ENCODE peak calls at places on chromosomes 13 and 19, in nine cellular contexts. One of them, this sample, is unnamed.

GRCh38 chr13:32427852-32428580 is at the start of gene N4BP2L1:
- DNase-seq in epithelial cell of proximal tubule: no peak
- DNase-seq in testis: peak
- DNase-seq in MM.1S: peak
- DNase-seq in AG10803: peak
- DNase-seq in endothelial cell of umbilical vein: peak
- DNase-seq in HL-60: peak
- DNase-seq in transverse colon: peak
- DNase-seq in left ventricle myocardium inferior: peak
- DNase-seq in this sample: peak

GRCh38 chr13:102707465-102707864 is 12.6 kb upstream of the METTL21C start:
- DNase-seq in epithelial cell of proximal tubule: peak
- DNase-seq in testis: no peak
- DNase-seq in MM.1S: no peak
- DNase-seq in AG10803: peak
- DNase-seq in endothelial cell of umbilical vein: peak
- DNase-seq in HL-60: no peak
- DNase-seq in transverse colon: no peak
- DNase-seq in left ventricle myocardium inferior: no peak
- DNase-seq in this sample: peak

GRCh38 chr19:34645551-34645950 is 31.4 kb downstream of the SCGB2B2 start:
- DNase-seq in epithelial cell of proximal tubule: no peak
- DNase-seq in testis: no peak
- DNase-seq in MM.1S: no peak
- DNase-seq in AG10803: no peak
- DNase-seq in endothelial cell of umbilical vein: no peak
- DNase-seq in HL-60: no peak
- DNase-seq in transverse colon: no peak
- DNase-seq in left ventricle myocardium inferior: no peak
- DNase-seq in this sample: no peak

GRCh38 chr13:50589139-50589538 is 254.4 kb downstream of the DLEU7 start:
- DNase-seq in epithelial cell of proximal tubule: peak
- DNase-seq in testis: no peak
- DNase-seq in MM.1S: no peak
- DNase-seq in AG10803: peak
- DNase-seq in endothelial cell of umbilical vein: no peak
- DNase-seq in HL-60: peak
- DNase-seq in transverse colon: no peak
- DNase-seq in left ventricle myocardium inferior: no peak
- DNase-seq in this sample: peak

GRCh38 chr13:59346861-59347470 is 816.8 kb downstream of the DIAPH3 start:
- DNase-seq in epithelial cell of proximal tubule: no peak
- DNase-seq in testis: no peak
- DNase-seq in MM.1S: no peak
- DNase-seq in AG10803: no peak
- DNase-seq in endothelial cell of umbilical vein: no peak
- DNase-seq in HL-60: no peak
- DNase-seq in transverse colon: no peak
- DNase-seq in left ventricle myocardium inferior: no peak
- DNase-seq in this sample: no peak

GRCh38 chr13:73876323-73876722 is 257.9 kb downstream of the KLF12 start:
- DNase-seq in epithelial cell of proximal tubule: no peak
- DNase-seq in testis: no peak
- DNase-seq in MM.1S: no peak
- DNase-seq in AG10803: peak
- DNase-seq in endothelial cell of umbilical vein: no peak
- DNase-seq in HL-60: no peak
- DNase-seq in transverse colon: no peak
- DNase-seq in left ventricle myocardium inferior: no peak
- DNase-seq in this sample: peak

GRCh38 chr13:60210510-60211065 is 46.9 kb upstream of the DIAPH3 start:
- DNase-seq in epithelial cell of proximal tubule: no peak
- DNase-seq in testis: no peak
- DNase-seq in MM.1S: no peak
- DNase-seq in AG10803: no peak
- DNase-seq in endothelial cell of umbilical vein: no peak
- DNase-seq in HL-60: no peak
- DNase-seq in transverse colon: no peak
- DNase-seq in left ventricle myocardium inferior: no peak
- DNase-seq in this sample: no peak

GRCh38 chr13:103866041-103866440 is 799.8 kb upstream of the SLC10A2 start:
- DNase-seq in epithelial cell of proximal tubule: no peak
- DNase-seq in testis: no peak
- DNase-seq in MM.1S: no peak
- DNase-seq in AG10803: no peak
- DNase-seq in endothelial cell of umbilical vein: no peak
- DNase-seq in HL-60: no peak
- DNase-seq in transverse colon: no peak
- DNase-seq in left ventricle myocardium inferior: no peak
- DNase-seq in this sample: no peak

GRCh38 chr13:51935326-51936171 is 73.8 kb downstream of the CCDC70 start:
- DNase-seq in epithelial cell of proximal tubule: no peak
- DNase-seq in testis: peak
- DNase-seq in MM.1S: no peak
- DNase-seq in AG10803: no peak
- DNase-seq in endothelial cell of umbilical vein: no peak
- DNase-seq in HL-60: peak
- DNase-seq in transverse colon: peak
- DNase-seq in left ventricle myocardium inferior: no peak
- DNase-seq in this sample: peak

GRCh38 chr13:101467415-101467814 is 14.9 kb downstream of the ITGBL1 start:
- DNase-seq in epithelial cell of proximal tubule: no peak
- DNase-seq in testis: no peak
- DNase-seq in MM.1S: no peak
- DNase-seq in AG10803: no peak
- DNase-seq in endothelial cell of umbilical vein: no peak
- DNase-seq in HL-60: no peak
- DNase-seq in transverse colon: no peak
- DNase-seq in left ventricle myocardium inferior: no peak
- DNase-seq in this sample: no peak

GRCh38 chr13:101382701-101383100 is 33.6 kb downstream of the NALCN start:
- DNase-seq in epithelial cell of proximal tubule: no peak
- DNase-seq in testis: no peak
- DNase-seq in MM.1S: no peak
- DNase-seq in AG10803: no peak
- DNase-seq in endothelial cell of umbilical vein: peak
- DNase-seq in HL-60: no peak
- DNase-seq in transverse colon: no peak
- DNase-seq in left ventricle myocardium inferior: no peak
- DNase-seq in this sample: no peak

GRCh38 chr13:65336916-65337315 is 1893.2 kb downstream of the PCDH9 start:
- DNase-seq in epithelial cell of proximal tubule: no peak
- DNase-seq in testis: no peak
- DNase-seq in MM.1S: no peak
- DNase-seq in AG10803: peak
- DNase-seq in endothelial cell of umbilical vein: no peak
- DNase-seq in HL-60: no peak
- DNase-seq in transverse colon: no peak
- DNase-seq in left ventricle myocardium inferior: no peak
- DNase-seq in this sample: peak

GRCh38 chr19:46265217-46265828 is 31.5 kb upstream of the HIF3A start:
- DNase-seq in epithelial cell of proximal tubule: no peak
- DNase-seq in testis: peak
- DNase-seq in MM.1S: peak
- DNase-seq in AG10803: peak
- DNase-seq in endothelial cell of umbilical vein: peak
- DNase-seq in HL-60: peak
- DNase-seq in transverse colon: peak
- DNase-seq in left ventricle myocardium inferior: no peak
- DNase-seq in this sample: peak

GRCh38 chr13:34942732-34943674 is 933 bp downstream of the NBEA start:
- DNase-seq in epithelial cell of proximal tubule: no peak
- DNase-seq in testis: peak
- DNase-seq in MM.1S: peak
- DNase-seq in AG10803: no peak
- DNase-seq in endothelial cell of umbilical vein: peak
- DNase-seq in HL-60: no peak
- DNase-seq in transverse colon: peak
- DNase-seq in left ventricle myocardium inferior: peak
- DNase-seq in this sample: no peak

GRCh38 chr13:75763511-75763910 is 127.4 kb downstream of the LMO7 start:
- DNase-seq in epithelial cell of proximal tubule: no peak
- DNase-seq in testis: no peak
- DNase-seq in MM.1S: no peak
- DNase-seq in AG10803: no peak
- DNase-seq in endothelial cell of umbilical vein: no peak
- DNase-seq in HL-60: no peak
- DNase-seq in transverse colon: no peak
- DNase-seq in left ventricle myocardium inferior: no peak
- DNase-seq in this sample: no peak

GRCh38 chr13:75761373-75761772 is 125.2 kb downstream of the LMO7 start:
- DNase-seq in epithelial cell of proximal tubule: no peak
- DNase-seq in testis: no peak
- DNase-seq in MM.1S: no peak
- DNase-seq in AG10803: no peak
- DNase-seq in endothelial cell of umbilical vein: no peak
- DNase-seq in HL-60: no peak
- DNase-seq in transverse colon: no peak
- DNase-seq in left ventricle myocardium inferior: no peak
- DNase-seq in this sample: no peak

GRCh38 chr13:75762066-75762937 is 126.2 kb downstream of the LMO7 start:
- DNase-seq in epithelial cell of proximal tubule: no peak
- DNase-seq in testis: no peak
- DNase-seq in MM.1S: peak
- DNase-seq in AG10803: no peak
- DNase-seq in endothelial cell of umbilical vein: peak
- DNase-seq in HL-60: no peak
- DNase-seq in transverse colon: no peak
- DNase-seq in left ventricle myocardium inferior: no peak
- DNase-seq in this sample: peak

GRCh38 chr13:75764251-75764650 is 128.1 kb downstream of the LMO7 start:
- DNase-seq in epithelial cell of proximal tubule: no peak
- DNase-seq in testis: no peak
- DNase-seq in MM.1S: no peak
- DNase-seq in AG10803: no peak
- DNase-seq in endothelial cell of umbilical vein: no peak
- DNase-seq in HL-60: no peak
- DNase-seq in transverse colon: no peak
- DNase-seq in left ventricle myocardium inferior: no peak
- DNase-seq in this sample: no peak

GRCh38 chr13:75762967-75763366 is 126.8 kb downstream of the LMO7 start:
- DNase-seq in epithelial cell of proximal tubule: no peak
- DNase-seq in testis: no peak
- DNase-seq in MM.1S: no peak
- DNase-seq in AG10803: no peak
- DNase-seq in endothelial cell of umbilical vein: peak
- DNase-seq in HL-60: no peak
- DNase-seq in transverse colon: no peak
- DNase-seq in left ventricle myocardium inferior: no peak
- DNase-seq in this sample: no peak
- H3K4me3 ChIP-seq in epithelial cell of proximal tubule: peak
- H3K4me3 ChIP-seq in testis: no peak
- H3K4me3 ChIP-seq in MM.1S: no peak
- H3K4me3 ChIP-seq in AG10803: no peak
- H3K4me3 ChIP-seq in endothelial cell of umbilical vein: no peak
- H3K4me3 ChIP-seq in HL-60: no peak
- H3K4me3 ChIP-seq in transverse colon: peak
- H3K4me3 ChIP-seq in left ventricle myocardium inferior: peak
- H3K4me3 ChIP-seq in this sample: no peak

DNA sequence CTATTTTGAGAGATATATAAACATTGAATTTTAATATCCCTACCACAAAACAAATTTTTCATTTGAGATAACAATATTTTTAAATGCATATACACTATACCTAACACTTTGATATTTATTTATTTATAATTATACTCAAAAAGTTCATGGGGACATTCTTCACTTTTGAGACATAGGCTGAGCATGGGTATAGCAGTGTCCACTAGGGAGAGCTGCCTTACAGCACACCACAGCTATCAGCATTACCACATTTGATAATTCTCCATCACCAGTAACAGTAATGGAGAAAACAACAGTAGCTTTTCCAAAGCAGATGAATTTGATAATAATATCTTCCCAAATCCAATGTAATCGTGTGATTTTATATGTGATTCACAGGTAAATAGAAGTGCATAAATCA is 626.1 kb downstream of the DACH1 start:
- DNase-seq in epithelial cell of proximal tubule: no peak
- DNase-seq in testis: no peak
- DNase-seq in MM.1S: no peak
- DNase-seq in AG10803: no peak
- DNase-seq in endothelial cell of umbilical vein: peak
- DNase-seq in HL-60: no peak
- DNase-seq in transverse colon: no peak
- DNase-seq in left ventricle myocardium inferior: no peak
- DNase-seq in this sample: no peak
- TF ChIP-seq CTCF in epithelial cell of proximal tubule: peak
- TF ChIP-seq CTCF in testis: peak
- TF ChIP-seq CTCF in MM.1S: no peak
- TF ChIP-seq CTCF in AG10803: no peak
- TF ChIP-seq CTCF in endothelial cell of umbilical vein: peak
- TF ChIP-seq CTCF in HL-60: no peak
- TF ChIP-seq CTCF in transverse colon: peak
- TF ChIP-seq CTCF in left ventricle myocardium inferior: peak
- TF ChIP-seq CTCF in this sample: no peak

GRCh38 chr19:2254052-2254872 is 2.0 kb downstream of the JSRP1 start:
- DNase-seq in epithelial cell of proximal tubule: no peak
- DNase-seq in testis: no peak
- DNase-seq in MM.1S: no peak
- DNase-seq in AG10803: no peak
- DNase-seq in endothelial cell of umbilical vein: peak
- DNase-seq in HL-60: no peak
- DNase-seq in transverse colon: no peak
- DNase-seq in left ventricle myocardium inferior: no peak
- DNase-seq in this sample: no peak
- H3K4me3 ChIP-seq in epithelial cell of proximal tubule: no peak
- H3K4me3 ChIP-seq in testis: no peak
- H3K4me3 ChIP-seq in MM.1S: no peak
- H3K4me3 ChIP-seq in AG10803: no peak
- H3K4me3 ChIP-seq in endothelial cell of umbilical vein: no peak
- H3K4me3 ChIP-seq in HL-60: no peak
- H3K4me3 ChIP-seq in transverse colon: no peak
- H3K4me3 ChIP-seq in left ventricle myocardium inferior: no peak
- H3K4me3 ChIP-seq in this sample: no peak

DNA sequence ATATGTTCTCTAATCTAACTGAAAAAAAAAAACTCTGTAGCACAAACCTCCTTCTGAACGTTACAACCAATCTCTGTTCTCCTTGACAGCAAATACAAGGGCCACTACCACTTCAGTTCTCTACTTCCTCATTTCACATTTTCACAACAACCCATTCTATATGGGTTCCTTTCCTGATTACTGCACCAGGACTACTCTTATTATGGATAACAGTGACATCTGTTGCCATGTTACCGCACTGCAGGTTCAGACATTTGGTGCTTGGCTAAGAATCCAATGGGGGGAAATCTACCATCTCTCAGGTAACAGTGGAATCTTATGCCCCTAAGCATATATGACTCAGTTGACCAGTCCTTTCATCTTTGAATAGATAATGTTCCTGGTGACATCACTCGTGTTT is 11.6 kb upstream of the FPR3 start:
- DNase-seq in epithelial cell of proximal tubule: no peak
- DNase-seq in testis: no peak
- DNase-seq in MM.1S: no peak
- DNase-seq in AG10803: peak
- DNase-seq in endothelial cell of umbilical vein: no peak
- DNase-seq in HL-60: peak
- DNase-seq in transverse colon: no peak
- DNase-seq in left ventricle myocardium inferior: no peak
- DNase-seq in this sample: peak
- TF ChIP-seq CTCF in epithelial cell of proximal tubule: peak
- TF ChIP-seq CTCF in testis: no peak
- TF ChIP-seq CTCF in MM.1S: no peak
- TF ChIP-seq CTCF in AG10803: peak
- TF ChIP-seq CTCF in endothelial cell of umbilical vein: no peak
- TF ChIP-seq CTCF in HL-60: peak
- TF ChIP-seq CTCF in transverse colon: no peak
- TF ChIP-seq CTCF in left ventricle myocardium inferior: peak
- TF ChIP-seq CTCF in this sample: peak

This sample was measured in fibroblast of mammary gland.